ENCODE peak calls at places on chromosomes 4 and X, in five cellular contexts. J is HepG2, S is IMR-90, F is GM12878, E is K562. K is an unnamed sample.

GRCh38 chrX:119147486-119147885 is 19.9 kb upstream of the KIAA1210 start:
- DNase-seq in J (peak), F (no peak), E (no peak), S (no peak), K (no peak)

GRCh38 chr4:27084685-27085356 is 224.2 kb downstream of the STIM2 start:
- DNase-seq in S (peak), J (no peak), F (no peak), E (peak), K (peak)

GRCh38 chrX:97167333-97167732 is 283.6 kb downstream of the RPA4 start:
- DNase-seq in E (no peak), S (no peak), J (no peak), F (no peak), K (no peak)

GRCh38 chr4:169724251-169724650 is 33.5 kb downstream of the HPF1 start:
- DNase-seq in E (no peak), F (no peak), J (no peak), S (peak), K (no peak)

GRCh38 chr4:165378398-165378762 is 428 bp upstream of the CPE start:
- DNase-seq in S (no peak), E (no peak), F (no peak), J (no peak), K (no peak)

GRCh38 chr4:131547506-131547981 is 1601.5 kb upstream of the PCDH10 start:
- DNase-seq in F (peak), J (no peak), S (no peak), E (no peak), K (no peak)

GRCh38 chr4:1369484-1370079 is 22.6 kb downstream of the UVSSA start:
- DNase-seq in J (no peak), S (no peak), E (no peak), F (no peak), K (no peak)

GRCh38 chr4:3419836-3420605 is 21.7 kb upstream of the HGFAC start:
- DNase-seq in J (no peak), S (no peak), F (no peak), E (no peak), K (no peak)

GRCh38 chr4:166941629-166942028 is 292.7 kb downstream of the SPOCK3 start:
- DNase-seq in S (no peak), E (no peak), F (peak), J (no peak), K (no peak)

GRCh38 chr4:183783933-183784622 is 121.0 kb upstream of the STOX2 start:
- DNase-seq in F (no peak), E (no peak), S (peak), J (no peak), K (no peak)

GRCh38 chr4:76283900-76284299 is 22.6 kb upstream of the STBD1 start:
- DNase-seq in S (no peak), E (no peak), F (no peak), J (no peak), K (no peak)

GRCh38 chrX:14718403-14718802 is 154.5 kb downstream of the FANCB start:
- DNase-seq in J (no peak), S (peak), E (no peak), F (no peak), K (no peak)
- TF ChIP-seq MXI1 in J (no peak), S (no peak), E (no peak), F (no peak), K (no peak)

DNA sequence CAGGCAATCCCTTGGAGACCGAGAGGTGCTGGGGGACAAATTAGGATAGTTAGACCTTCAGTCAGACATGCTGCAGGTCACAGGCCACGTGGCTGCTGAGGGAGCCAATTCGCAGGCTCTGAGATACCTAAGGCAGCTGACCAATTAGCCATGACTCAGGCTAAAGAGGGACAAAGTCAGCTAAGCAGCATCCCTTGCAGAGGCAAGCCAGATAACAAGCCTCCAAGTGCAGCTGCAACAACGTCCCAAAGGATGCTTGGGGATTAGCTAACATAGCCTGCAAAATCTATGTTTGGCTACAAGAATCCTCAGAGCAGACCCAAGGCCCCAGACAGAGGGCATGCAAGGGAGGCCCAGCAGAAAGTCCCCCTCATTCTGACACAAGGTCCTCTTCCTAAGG is 93.5 kb downstream of the SEL1L3 start:
- DNase-seq in S (peak), F (no peak), E (no peak), J (no peak), K (no peak)
- TF ChIP-seq MXI1 in S (no peak), F (no peak), E (no peak), J (no peak), K (no peak)

GRCh38 chrX:47283015-47283771 is 50.4 kb downstream of the USP11 start:
- DNase-seq in F (no peak), S (peak), J (peak), E (peak), K (peak)
- TF ChIP-seq MXI1 in F (no peak), S (peak), J (no peak), E (no peak), K (no peak)

DNA sequence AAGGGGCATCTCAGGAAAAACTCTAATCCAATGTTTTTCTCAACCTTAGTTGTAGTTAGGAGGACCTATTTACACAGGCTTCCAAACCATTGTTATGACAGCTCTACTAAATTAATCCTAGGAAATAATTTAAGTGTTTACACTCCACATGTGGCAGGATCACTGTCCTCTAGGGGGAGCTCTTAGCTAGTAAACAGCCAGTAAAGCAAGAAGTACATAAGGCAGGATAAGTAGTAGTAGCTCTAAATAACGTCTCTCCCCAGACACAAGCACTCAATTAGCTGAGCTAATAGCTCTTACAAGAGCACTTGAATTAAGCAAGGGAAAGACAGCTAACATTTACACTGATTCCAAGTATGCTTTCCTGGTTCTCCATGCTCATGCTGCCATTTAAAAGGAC is 37.3 kb downstream of the NUDT11 start:
- DNase-seq in S (peak), J (peak), F (no peak), E (peak), K (no peak)
- TF ChIP-seq MXI1 in S (no peak), J (no peak), F (no peak), E (no peak), K (no peak)

GRCh38 chr4:37780444-37781133 is 45.9 kb upstream of the PGM2 start:
- DNase-seq in S (no peak), E (no peak), J (peak), F (no peak), K (no peak)
- TF ChIP-seq MXI1 in S (no peak), E (no peak), J (no peak), F (no peak), K (no peak)

GRCh38 chrX:132044953-132045352 is 21.9 kb downstream of the STK26 start:
- DNase-seq in E (peak), S (no peak), F (no peak), J (no peak), K (no peak)
- TF ChIP-seq MXI1 in E (no peak), S (no peak), F (no peak), J (no peak), K (no peak)

GRCh38 chrX:2442694-2443093 is 58.1 kb downstream of the DHRSX start:
- DNase-seq in F (no peak), J (no peak), E (no peak), S (no peak), K (no peak)

GRCh38 chrX:2447484-2447883 is 53.3 kb downstream of the DHRSX start:
- DNase-seq in E (no peak), F (no peak), S (no peak), J (no peak), K (no peak)

GRCh38 chrX:2446815-2447214 is 54.0 kb downstream of the DHRSX start:
- DNase-seq in S (no peak), E (no peak), F (no peak), J (no peak), K (no peak)

GRCh38 chrX:2449135-2449886 is 51.5 kb downstream of the DHRSX start:
- DNase-seq in F (no peak), J (no peak), E (no peak), S (no peak), K (no peak)

GRCh38 chrX:2445662-2446623 is 54.8 kb downstream of the DHRSX start:
- DNase-seq in E (no peak), J (no peak), S (no peak), F (no peak), K (no peak)
- TF ChIP-seq MXI1 in E (no peak), J (no peak), S (no peak), F (no peak), K (no peak)

GRCh38 chr4:182188622-182189021 is 54.6 kb upstream of the TENM3 start:
- DNase-seq in J (no peak), F (no peak), S (peak), E (no peak), K (no peak)
- TF ChIP-seq MXI1 in J (no peak), F (no peak), S (no peak), E (no peak), K (no peak)

DNA sequence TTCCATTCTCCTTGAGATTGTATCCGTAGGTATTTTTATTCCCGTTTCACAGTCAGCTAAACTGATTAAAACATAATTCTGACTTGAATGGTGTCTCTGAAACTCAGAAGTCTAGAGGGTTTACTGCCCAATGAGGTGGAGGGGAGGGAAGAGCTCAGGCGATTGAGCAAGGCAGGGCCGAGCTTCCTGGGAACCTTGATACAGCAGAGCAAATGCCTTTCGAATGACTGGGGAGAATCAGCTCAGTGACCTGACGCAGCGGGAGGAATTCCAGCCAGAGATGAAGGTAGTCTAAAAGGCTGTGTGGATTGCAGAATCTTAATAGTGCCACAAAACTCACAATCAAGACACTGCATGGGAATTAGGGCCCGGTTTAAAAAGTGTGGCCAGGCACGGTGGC is 233.6 kb downstream of the EVC2 start:
- DNase-seq in E (no peak), F (no peak), S (peak), J (no peak), K (no peak)
- TF ChIP-seq MXI1 in E (no peak), F (no peak), S (no peak), J (no peak), K (no peak)

K was measured in SK-N-SH.